ENCODE peak calls at places on chromosomes 16 and 17, in seven cellular contexts. O is lung, K is ACHN, C is osteocyte, Q is anterior cingulate cortex, E is NCI-H1105, L is uterus. P is an unnamed sample.

GRCh38 chr17:55410722-55411462 is 10.7 kb downstream of the MMD start:
- DNase-seq in K (peak; percentile 28), C (no peak), O (peak; percentile 60), E (no peak), Q (no peak), L (no peak), P (no peak)

GRCh38 chr17:7703584-7704574 is 1.1 kb upstream of the EFNB3 start:
- DNase-seq in E (peak; percentile 98), C (no peak), K (peak; percentile 33), L (no peak), Q (no peak), O (no peak), P (no peak)

GRCh38 chr16:29702307-29702706 is 23.3 kb downstream of the QPRT start:
- DNase-seq in C (no peak), Q (no peak), L (no peak), K (no peak), E (no peak), O (no peak), P (no peak)

GRCh38 chr17:64938925-64939474 is 19.7 kb upstream of the LRRC37A3 start:
- DNase-seq in C (peak; percentile 83), L (no peak), Q (no peak), O (peak; percentile 45), K (peak; percentile 39), E (no peak), P (no peak)

GRCh38 chr17:76544123-76544915 is 4.5 kb downstream of the PRCD start:
- DNase-seq in E (no peak), L (no peak), K (no peak), O (no peak), Q (no peak), C (no peak), P (no peak)

GRCh38 chr17:68011199-68011665 is 15.0 kb upstream of the C17orf58 start:
- DNase-seq in Q (no peak), E (no peak), L (no peak), O (peak; percentile 57), K (peak; percentile 45), C (no peak), P (peak; percentile 49)

GRCh38 chr16:2147981-2148671 is at the start of gene RAB26:
- DNase-seq in E (peak; percentile 67), Q (peak; percentile 33), L (peak; percentile 75), K (peak; percentile 83), O (peak; percentile 87), C (no peak), P (peak; percentile 48)

GRCh38 chr17:20234266-20234665 is 225.1 kb downstream of the SPECC1 start:
- DNase-seq in O (no peak), C (no peak), E (no peak), L (no peak), Q (no peak), K (no peak), P (peak; percentile 69)

GRCh38 chr17:21119247-21119944 is 7.4 kb upstream of the DHRS7B start:
- DNase-seq in O (peak; percentile 71), L (peak; percentile 80), C (no peak), K (peak; percentile 58), Q (no peak), E (peak; percentile 67), P (peak; percentile 61)

GRCh38 chr17:45927247-45927646 is 32.9 kb downstream of the MAPT start:
- DNase-seq in L (no peak), Q (no peak), O (no peak), E (no peak), K (no peak), C (no peak), P (no peak)

GRCh38 chr16:920722-921121 is 50.1 kb downstream of the LMF1 start:
- DNase-seq in L (peak; percentile 28), K (no peak), O (no peak), E (no peak), Q (no peak), C (no peak), P (no peak)

GRCh38 chr16:21167929-21168602 is 9.6 kb downstream of the LDAF1 start:
- DNase-seq in E (no peak), L (no peak), C (no peak), K (no peak), Q (no peak), O (no peak), P (no peak)

GRCh38 chr16:71895679-71896385 is 501 bp downstream of the IST1 start:
- DNase-seq in O (peak; percentile 49), Q (no peak), L (no peak), E (no peak), C (no peak), K (peak; percentile 71), P (no peak)

GRCh38 chr16:3256146-3256875 is at the start of gene MEFV:
- DNase-seq in L (no peak), K (no peak), C (no peak), Q (no peak), O (no peak), E (no peak), P (no peak)

GRCh38 chr17:81710514-81711308 is 1.4 kb upstream of the SLC25A10 start:
- DNase-seq in L (no peak), C (no peak), O (no peak), K (no peak), E (no peak), Q (no peak), P (no peak)

GRCh38 chr17:77089118-77089477 is 51.7 kb upstream of the SEC14L1 start:
- DNase-seq in Q (no peak), K (peak; percentile 14), E (no peak), L (no peak), C (no peak), O (no peak), P (peak; percentile 14)

GRCh38 chr17:9261059-9262029 is 240.0 kb downstream of the NTN1 start:
- DNase-seq in O (no peak), L (no peak), K (no peak), C (no peak), Q (no peak), E (no peak), P (no peak)

GRCh38 chr16:71777329-71777728 is 31.3 kb downstream of the AP1G1 start:
- DNase-seq in Q (no peak), K (no peak), L (no peak), C (no peak), E (no peak), O (no peak), P (no peak)

GRCh38 chr17:75970011-75970523 is 8.9 kb downstream of the ACOX1 start:
- DNase-seq in O (no peak), L (no peak), Q (no peak), E (no peak), K (no peak), C (no peak), P (no peak)

GRCh38 chr16:67100569-67101300 is 9.0 kb upstream of the PHAF1 start:
- DNase-seq in Q (no peak), K (peak; percentile 58), O (no peak), L (no peak), E (no peak), C (no peak), P (no peak)

GRCh38 chr17:66727634-66728570 is 107.0 kb upstream of the CACNG5 start:
- DNase-seq in E (peak; percentile 73), C (no peak), L (peak; percentile 25), O (peak; percentile 62), K (peak; percentile 48), Q (no peak), P (peak; percentile 23)

GRCh38 chr17:7330099-7331015 is 1.2 kb upstream of the NEURL4 start:
- DNase-seq in O (peak; percentile 81), C (no peak), E (peak; percentile 81), K (peak; percentile 88), L (peak; percentile 81), Q (no peak), P (peak; percentile 79)

GRCh38 chr16:680967-681745 is 946 bp downstream of the STUB1 start:
- DNase-seq in O (no peak), E (no peak), C (no peak), L (no peak), Q (no peak), K (peak; percentile 64), P (no peak)

GRCh38 chr16:54356391-54356790 is 69.8 kb upstream of the IRX3 start:
- DNase-seq in K (no peak), O (no peak), Q (no peak), C (no peak), E (no peak), L (no peak), P (no peak)